ENCODE peak calls at places on chromosomes 11 and 22, in four cellular contexts. P is heart left ventricle, Z is Peyer's patch, X is ovary. G is an unnamed sample.

GRCh38 chr11:119808431-119809185 is 79.6 kb upstream of the NECTIN1 start:
- DNase-seq in X (no peak), P (no peak), Z (no peak), G (no peak)

GRCh38 chr11:46597155-46597554 is 3.3 kb upstream of the AMBRA1 start:
- DNase-seq in Z (no peak), X (no peak), P (no peak), G (no peak)

GRCh38 chr11:83278351-83278750 is 7.8 kb downstream of the CCDC90B start:
- DNase-seq in P (no peak), Z (no peak), X (no peak), G (no peak)

GRCh38 chr22:22721681-22722309 is 77.4 kb downstream of the GGTLC2 start:
- DNase-seq in P (no peak), Z (no peak), X (peak; percentile 43), G (no peak)

GRCh38 chr22:49079027-49079725 is 748.5 kb downstream of the BRD1 start:
- DNase-seq in X (no peak), Z (peak; percentile 38), P (no peak), G (no peak)

GRCh38 chr11:103652013-103652412 is 384.4 kb upstream of the DDI1 start:
- DNase-seq in Z (no peak), P (no peak), X (no peak), G (no peak)

GRCh38 chr22:24321999-24322398 is 51.4 kb downstream of the SPECC1L start:
- DNase-seq in X (no peak), P (no peak), Z (no peak), G (no peak)

GRCh38 chr11:24198458-24198857 is 298.4 kb upstream of the LUZP2 start:
- DNase-seq in Z (no peak), P (no peak), X (no peak), G (no peak)

GRCh38 chr11:119531091-119531490 is 108.1 kb upstream of the THY1 start:
- DNase-seq in P (no peak), Z (no peak), X (no peak), G (no peak)

GRCh38 chr11:133928628-133929059 is 28.1 kb downstream of the IGSF9B start:
- DNase-seq in X (no peak), P (no peak), Z (no peak), G (no peak)

GRCh38 chr22:44143117-44143495 is 37.6 kb upstream of the PARVG start:
- DNase-seq in X (peak; percentile 32), Z (no peak), P (no peak), G (no peak)

DNA sequence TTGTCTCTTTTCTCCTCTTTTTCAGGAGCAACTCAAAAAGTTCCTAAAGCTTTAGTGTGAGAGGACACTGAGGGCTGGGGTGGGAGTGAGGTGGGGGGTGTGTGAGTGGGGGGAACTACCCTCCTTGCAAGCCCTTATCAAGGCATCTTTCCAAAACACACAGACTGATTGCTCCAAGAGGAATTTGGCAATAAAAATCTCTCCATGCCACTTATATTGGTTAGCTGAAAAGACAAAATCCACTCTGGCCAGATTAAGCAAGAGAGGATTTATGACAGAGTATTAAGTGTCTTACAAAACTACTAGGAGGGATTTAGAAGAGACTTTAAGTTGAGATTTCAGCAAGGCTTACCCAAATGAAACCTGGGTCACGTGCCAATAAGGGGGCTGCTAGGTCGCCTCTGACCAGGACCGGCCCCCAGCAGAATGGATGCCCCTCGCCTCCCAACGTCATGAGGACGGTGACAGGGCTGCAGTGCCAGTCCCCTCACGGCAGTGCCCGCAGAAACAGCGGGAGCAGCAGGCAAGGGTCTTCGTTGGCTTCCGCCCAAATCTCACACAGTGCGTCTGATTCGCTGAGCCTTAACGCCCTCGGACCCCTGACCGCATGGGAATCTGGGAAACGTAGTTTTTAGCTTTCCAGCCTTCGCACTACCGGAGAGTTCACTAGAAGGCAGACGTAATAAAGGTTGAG is 22.1 kb upstream of the CTR9 start:
- DNase-seq in P (no peak), Z (no peak), X (no peak), G (peak; percentile 77)
- H3K4me3 ChIP-seq in P (no peak overlapping the region), Z (no peak overlapping the region), X (no peak overlapping the region), G (no peak overlapping the region)

GRCh38 chr11:19216021-19216420 is 14.2 kb upstream of the CSRP3 start:
- DNase-seq in Z (no peak), P (no peak), X (no peak), G (no peak)
- TF ChIP-seq CTCF in Z (no peak), P (no peak), X (no peak), G (no peak)

DNA sequence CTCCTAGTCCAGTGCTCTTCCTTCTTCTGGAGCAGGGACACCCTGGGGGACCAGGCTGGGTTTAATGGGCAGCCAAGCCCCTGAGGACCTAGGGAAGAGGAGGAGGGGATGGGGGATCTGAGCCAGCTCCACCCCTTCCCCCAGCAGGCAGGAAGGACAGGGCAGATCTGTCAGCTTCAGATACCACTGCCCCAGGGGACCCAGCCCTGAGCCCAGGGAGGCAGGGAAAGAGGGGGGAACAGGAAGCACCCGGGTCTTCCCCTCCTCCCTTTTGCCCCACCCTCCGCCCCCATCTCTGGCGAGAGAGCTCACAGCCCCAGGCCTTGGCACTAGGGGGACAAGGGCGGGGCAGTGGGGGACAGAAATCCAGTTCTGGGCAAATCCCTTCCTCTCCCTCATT is 11.7 kb upstream of the SOX10 start:
- DNase-seq in X (no peak), Z (no peak), P (no peak), G (no peak)
- H3K4me3 ChIP-seq in X (no peak overlapping the region), Z (no peak overlapping the region), P (no peak overlapping the region), G (no peak overlapping the region)

GRCh38 chr22:28843633-28844032 is 39.7 kb upstream of the ZNRF3 start:
- DNase-seq in P (no peak), Z (no peak), X (no peak), G (no peak)
- TF ChIP-seq CTCF in P (no peak), Z (no peak), X (no peak), G (no peak)

DNA sequence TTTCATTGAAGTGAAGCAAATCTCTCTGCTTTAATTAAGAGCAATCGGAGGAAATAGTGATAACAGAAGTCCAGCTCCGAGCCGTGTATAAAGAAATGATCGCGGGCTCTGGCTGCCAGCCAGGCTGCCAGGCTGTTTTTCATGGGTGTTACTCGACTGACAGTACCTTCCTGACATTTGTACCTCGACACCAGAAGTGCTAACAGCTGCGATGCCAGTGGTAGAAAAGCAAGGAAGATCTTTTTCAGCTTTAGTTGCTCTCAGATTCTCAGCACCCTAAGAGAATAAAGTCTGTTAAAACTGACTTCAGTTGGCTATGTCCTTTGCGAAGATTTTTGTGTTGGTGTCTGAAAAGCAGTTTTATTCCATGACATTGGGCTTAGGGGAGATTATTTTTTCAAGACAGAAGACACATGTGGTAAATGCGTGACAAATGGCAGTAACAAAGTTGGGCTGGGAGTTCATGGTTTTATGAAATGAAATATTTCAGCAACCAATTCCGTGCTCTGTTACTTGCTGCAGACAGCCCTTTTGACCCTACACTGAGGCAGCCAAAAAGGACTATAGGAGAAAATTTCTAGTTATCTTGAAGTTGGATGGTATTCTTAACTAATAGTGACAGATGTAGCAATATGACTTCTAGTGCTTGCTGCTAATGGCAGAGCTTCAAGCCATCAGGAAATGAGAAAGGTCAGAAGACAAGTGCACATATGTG is 296.2 kb downstream of the CNTN5 start:
- DNase-seq in Z (no peak), P (peak; percentile 29), X (no peak), G (no peak)
- H3K4me3 ChIP-seq in Z (no peak overlapping the region), P (no peak overlapping the region), X (no peak overlapping the region), G (no peak overlapping the region)

GRCh38 chr22:40156001-40156516 is 21.7 kb upstream of the TNRC6B start:
- DNase-seq in Z (no peak), X (no peak), P (peak; percentile 33), G (no peak)
- TF ChIP-seq CTCF in Z (peak; percentile 50), X (no peak), P (no peak), G (peak; percentile 28)

GRCh38 chr11:68517121-68517741 is 56.7 kb downstream of the PPP6R3 start:
- DNase-seq in P (no peak), Z (no peak), X (no peak), G (no peak)

GRCh38 chr11:68513930-68514487 is 53.5 kb downstream of the PPP6R3 start:
- DNase-seq in P (no peak), Z (no peak), X (no peak), G (no peak)

GRCh38 chr11:68523743-68524142 is 63.2 kb downstream of the PPP6R3 start:
- DNase-seq in P (no peak), X (no peak), Z (no peak), G (no peak)

GRCh38 chr11:68521962-68522626 is 61.5 kb downstream of the PPP6R3 start:
- DNase-seq in Z (no peak), X (no peak), P (no peak), G (no peak)

DNA sequence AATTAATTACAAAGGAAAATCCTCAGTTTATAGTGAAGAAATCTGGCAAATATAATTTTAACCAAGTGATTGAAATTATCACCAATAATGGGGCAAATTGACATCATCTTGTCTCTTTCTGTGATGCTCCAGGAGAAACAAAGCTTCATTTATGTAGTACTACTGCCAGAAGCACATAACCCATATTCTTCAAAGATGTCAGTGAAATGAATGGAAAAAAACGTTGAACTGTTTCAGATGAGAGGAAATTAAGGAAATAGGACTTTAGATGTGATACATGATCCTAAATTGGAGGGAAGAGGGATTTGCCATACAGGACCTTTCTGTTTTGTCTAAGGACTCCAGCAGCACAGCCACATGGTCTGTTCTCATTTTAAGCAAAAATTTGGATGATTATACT is 57.6 kb downstream of the PPP6R3 start:
- DNase-seq in Z (no peak), X (no peak), P (no peak), G (no peak)
- H3K4me3 ChIP-seq in Z (no peak overlapping the region), X (no peak overlapping the region), P (no peak overlapping the region), G (no peak overlapping the region)

G was measured in AG09309.